ENCODE peak calls at places on chromosomes 12 and 14, in five cellular contexts. Y is nucleus accumbens, P is astrocyte of the spinal cord, G is hepatic stellate cell, D is OCI-M1. J is an unnamed sample.

GRCh38 chr14:22131749-22132476 is 457.1 kb downstream of the DAD1 start:
- DNase-seq in Y (no peak), P (no peak), G (no peak), D (peak), J (no peak)

GRCh38 chr12:6769003-6769389 is 2.8 kb downstream of the PTMS start:
- DNase-seq in Y (no peak), P (peak), G (no peak), D (no peak), J (peak)

GRCh38 chr12:54191550-54192022 is 2.8 kb upstream of the SMUG1 start:
- DNase-seq in Y (no peak), P (peak), G (peak), D (peak), J (peak)

GRCh38 chr14:63045612-63046320 is 508 bp upstream of the KCNH5 start:
- DNase-seq in Y (peak), P (peak), G (peak), D (no peak), J (peak)

GRCh38 chr12:48037267-48037915 is 33.1 kb upstream of the COL2A1 start:
- DNase-seq in Y (no peak), P (peak), G (no peak), D (no peak), J (peak)

GRCh38 chr14:93857500-93857899 is 69.2 kb upstream of the PRIMA1 start:
- DNase-seq in Y (no peak), P (no peak), G (no peak), D (no peak), J (no peak)

GRCh38 chr12:97995578-97995977 is 519.8 kb upstream of the TMPO start:
- DNase-seq in Y (no peak), P (no peak), G (no peak), D (no peak), J (peak)

GRCh38 chr14:105069887-105070759 is 4.9 kb upstream of the GPR132 start:
- DNase-seq in Y (no peak), P (no peak), G (no peak), D (no peak), J (no peak)

GRCh38 chr14:50892255-50892654 is 20.4 kb downstream of the ABHD12B start:
- DNase-seq in Y (no peak), P (no peak), G (no peak), D (no peak), J (no peak)

GRCh38 chr12:132393991-132394949 is 64.9 kb upstream of the GALNT9 start:
- DNase-seq in Y (no peak), P (no peak), G (no peak), D (peak), J (no peak)

GRCh38 chr12:90909069-90909676 is 45.8 kb downstream of the CCER1 start:
- DNase-seq in Y (no peak), P (peak), G (peak), D (peak), J (peak)

GRCh38 chr12:93315907-93316622 is 61.7 kb upstream of the NUDT4 start:
- DNase-seq in Y (no peak), P (no peak), G (no peak), D (peak), J (peak)

GRCh38 chr14:32896979-32897723 is 41.5 kb upstream of the NPAS3 start:
- DNase-seq in Y (no peak), P (peak), G (peak), D (peak), J (peak)

GRCh38 chr12:31234955-31235867 is 90.7 kb downstream of the SINHCAF start:
- DNase-seq in Y (no peak), P (peak), G (peak), D (peak), J (peak)

GRCh38 chr14:25237845-25238244 is 187.9 kb upstream of the STXBP6 start:
- DNase-seq in Y (no peak), P (no peak), G (no peak), D (peak), J (peak)

GRCh38 chr12:88985631-88986030 is 366.7 kb downstream of the DUSP6 start:
- DNase-seq in Y (no peak), P (no peak), G (no peak), D (no peak), J (no peak)

GRCh38 chr14:22824711-22825359 is 4.9 kb upstream of the MRPL52 start:
- DNase-seq in Y (no peak), P (peak), G (peak), D (peak), J (peak)

GRCh38 chr12:56014205-56014604 is 6.6 kb upstream of the IKZF4 start:
- DNase-seq in Y (no peak), P (no peak), G (no peak), D (no peak), J (peak)

GRCh38 chr14:72864712-72865365 is 29.1 kb downstream of the DPF3 start:
- DNase-seq in Y (no peak), P (no peak), G (no peak), D (no peak), J (peak)